ENCODE peak calls at places on chromosomes 11 and 22, in eight cellular contexts. Z, W, I, Y, B, T, U and D are unnamed samples.

GRCh38 chr22:45468872-45469572 is 33.7 kb upstream of the FBLN1 start:
- DNase-seq in Z (peak), W (no peak), I (no peak), Y (no peak), B (no peak), T (peak), U (peak), D (no peak)

GRCh38 chr11:32426819-32427615 is 8.3 kb downstream of the WT1 start:
- DNase-seq in Z (no peak), W (no peak), I (no peak), Y (no peak), B (no peak), T (no peak), U (no peak), D (no peak)

GRCh38 chr11:63762662-63763505 is 5.7 kb downstream of the ZFTA start:
- DNase-seq in Z (no peak), W (no peak), I (no peak), Y (no peak), B (peak), T (peak), U (no peak), D (no peak)

GRCh38 chr11:69630009-69630870 is 10.7 kb upstream of the CCND1 start:
- DNase-seq in Z (peak), W (no peak), I (no peak), Y (peak), B (no peak), T (no peak), U (no peak), D (no peak)

GRCh38 chr11:120660024-120660565 is 148.5 kb downstream of the GRIK4 start:
- DNase-seq in Z (no peak), W (no peak), I (no peak), Y (peak), B (peak), T (no peak), U (peak), D (peak)

GRCh38 chr11:44614281-44614680 is 48.8 kb downstream of the CD82 start:
- DNase-seq in Z (no peak), W (no peak), I (no peak), Y (no peak), B (no peak), T (no peak), U (no peak), D (no peak)

GRCh38 chr11:78192911-78193341 is 4.2 kb downstream of the USP35 start:
- DNase-seq in Z (no peak), W (no peak), I (no peak), Y (no peak), B (no peak), T (no peak), U (no peak), D (no peak)

GRCh38 chr22:27504854-27505253 is 296.7 kb downstream of the MN1 start:
- DNase-seq in Z (no peak), W (no peak), I (no peak), Y (no peak), B (no peak), T (no peak), U (no peak), D (no peak)

GRCh38 chr22:23353004-23353403 is 172.7 kb downstream of the BCR start:
- DNase-seq in Z (no peak), W (no peak), I (no peak), Y (no peak), B (no peak), T (no peak), U (no peak), D (no peak)

GRCh38 chr11:29208117-29208516 is 808.7 kb downstream of the KCNA4 start:
- DNase-seq in Z (no peak), W (no peak), I (no peak), Y (no peak), B (no peak), T (no peak), U (peak), D (no peak)

GRCh38 chr11:70424765-70425164 is 26.4 kb downstream of the CTTN start:
- DNase-seq in Z (no peak), W (no peak), I (no peak), Y (no peak), B (no peak), T (no peak), U (no peak), D (no peak)

GRCh38 chr22:46636221-46637002 is 16.2 kb downstream of the GRAMD4 start:
- DNase-seq in Z (no peak), W (no peak), I (no peak), Y (no peak), B (no peak), T (no peak), U (no peak), D (no peak)

GRCh38 chr22:50001388-50002231 is 11.0 kb downstream of the IL17REL start:
- DNase-seq in Z (no peak), W (no peak), I (no peak), Y (no peak), B (no peak), T (no peak), U (no peak), D (no peak)

GRCh38 chr11:30992513-30992849 is 377.1 kb downstream of the DCDC1 start:
- DNase-seq in Z (no peak), W (no peak), I (no peak), Y (peak), B (no peak), T (no peak), U (no peak), D (no peak)

GRCh38 chr11:114925591-114925990 is 247.3 kb downstream of the NXPE2 start:
- DNase-seq in Z (no peak), W (no peak), I (no peak), Y (no peak), B (no peak), T (no peak), U (no peak), D (no peak)

GRCh38 chr11:29184939-29185890 is 831.6 kb downstream of the KCNA4 start:
- DNase-seq in Z (no peak), W (no peak), I (no peak), Y (no peak), B (no peak), T (no peak), U (peak), D (no peak)

GRCh38 chr11:68303083-68303482 is 9.3 kb upstream of the LRP5 start:
- DNase-seq in Z (no peak), W (no peak), I (no peak), Y (no peak), B (no peak), T (no peak), U (no peak), D (no peak)

GRCh38 chr22:30223303-30223702 is 23.3 kb downstream of the LIF start:
- DNase-seq in Z (no peak), W (no peak), I (no peak), Y (no peak), B (no peak), T (no peak), U (no peak), D (no peak)

GRCh38 chr22:30225220-30225922 is 21.2 kb downstream of the LIF start:
- DNase-seq in Z (peak), W (no peak), I (no peak), Y (no peak), B (no peak), T (no peak), U (no peak), D (no peak)

GRCh38 chr22:30222321-30222720 is 24.2 kb downstream of the LIF start:
- DNase-seq in Z (no peak), W (no peak), I (no peak), Y (no peak), B (no peak), T (no peak), U (no peak), D (no peak)

GRCh38 chr22:30226192-30226832 is 20.2 kb downstream of the LIF start:
- DNase-seq in Z (no peak), W (no peak), I (no peak), Y (no peak), B (no peak), T (no peak), U (peak), D (no peak)

DNA sequence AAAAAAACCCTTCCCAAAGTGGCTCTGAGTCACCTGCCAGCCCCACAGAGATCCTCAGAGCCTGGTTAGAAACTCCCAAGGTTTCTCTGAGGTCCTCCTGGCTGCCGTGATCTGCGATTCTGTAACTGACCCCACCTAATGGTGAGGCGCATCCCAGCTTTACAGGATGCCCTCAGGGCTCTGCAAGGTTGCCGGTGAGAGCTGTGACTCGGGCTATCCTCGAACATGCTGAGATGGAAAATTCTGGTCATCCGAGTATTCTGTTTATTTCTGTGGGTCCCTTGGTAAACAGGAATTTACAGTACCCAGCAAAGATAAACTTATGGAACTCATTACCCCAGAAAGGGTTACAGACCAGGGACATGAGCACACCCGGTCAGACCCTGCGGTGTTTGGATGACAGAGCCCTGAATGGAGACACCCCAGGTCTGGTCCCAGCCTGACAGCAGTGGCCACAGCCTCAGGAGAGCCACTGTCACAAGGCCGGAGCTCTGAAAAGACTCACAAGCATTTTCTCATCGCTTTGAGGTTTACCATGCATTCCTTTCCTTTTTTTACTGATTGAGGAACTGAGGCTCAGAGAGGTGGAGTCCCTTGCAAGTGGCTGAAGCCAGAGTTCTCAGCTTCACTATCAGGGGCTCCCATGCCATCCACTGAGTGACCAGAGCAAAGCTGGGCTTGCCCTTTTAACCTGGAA is 22.2 kb downstream of the LIF start:
- DNase-seq in Z (peak), W (no peak), I (no peak), Y (no peak), B (no peak), T (no peak), U (no peak), D (no peak)
- TF ChIP-seq CTCF in Z (no peak), W (no peak), I (no peak), Y (no peak), B (no peak), T (no peak), U (no peak), D (no peak)

GRCh38 chr11:72015511-72016061 is 16.9 kb downstream of the IL18BP start:
- DNase-seq in Z (no peak), W (no peak), I (no peak), Y (peak), B (no peak), T (no peak), U (peak), D (peak)
- TF ChIP-seq CTCF in Z (peak), W (no peak), I (peak), Y (peak), B (no peak), T (no peak), U (peak), D (peak)

GRCh38 chr11:6673523-6673922 is 9.6 kb downstream of the MRPL17 start:
- DNase-seq in Z (no peak), W (no peak), I (no peak), Y (no peak), B (no peak), T (no peak), U (no peak), D (no peak)

GRCh38 chr11:6672006-6672405 is 11.1 kb downstream of the MRPL17 start:
- DNase-seq in Z (no peak), W (no peak), I (no peak), Y (no peak), B (no peak), T (no peak), U (no peak), D (no peak)

GRCh38 chr11:6674856-6675255 is 8.3 kb downstream of the MRPL17 start:
- DNase-seq in Z (no peak), W (no peak), I (no peak), Y (no peak), B (no peak), T (no peak), U (no peak), D (no peak)

GRCh38 chr11:6677018-6677417 is 6.1 kb downstream of the MRPL17 start:
- DNase-seq in Z (no peak), W (no peak), I (no peak), Y (no peak), B (no peak), T (no peak), U (no peak), D (no peak)

DNA sequence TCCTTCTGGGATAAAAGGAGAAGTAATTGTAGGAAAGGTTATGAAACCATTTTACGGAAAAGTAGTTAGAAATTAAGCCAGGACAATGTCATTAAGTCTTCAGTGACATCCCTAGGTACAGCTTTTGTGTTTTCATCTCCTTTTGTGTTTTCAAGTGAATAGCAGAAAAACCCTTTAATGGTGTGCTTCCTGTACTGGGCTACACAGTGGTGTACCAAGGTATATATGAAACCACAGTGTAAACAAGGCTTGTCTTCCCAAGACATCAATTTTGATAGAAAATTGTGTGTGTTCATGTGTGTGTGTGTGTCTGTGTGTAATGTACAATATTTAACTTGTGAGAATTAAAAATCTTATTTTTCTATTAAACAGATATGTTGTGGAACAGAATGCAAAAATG is 8.9 kb downstream of the MRPL17 start:
- DNase-seq in Z (no peak), W (no peak), I (no peak), Y (no peak), B (no peak), T (no peak), U (no peak), D (no peak)
- TF ChIP-seq CTCF in Z (no peak), W (no peak), I (no peak), Y (no peak), B (no peak), T (no peak), U (no peak), D (no peak)

DNA sequence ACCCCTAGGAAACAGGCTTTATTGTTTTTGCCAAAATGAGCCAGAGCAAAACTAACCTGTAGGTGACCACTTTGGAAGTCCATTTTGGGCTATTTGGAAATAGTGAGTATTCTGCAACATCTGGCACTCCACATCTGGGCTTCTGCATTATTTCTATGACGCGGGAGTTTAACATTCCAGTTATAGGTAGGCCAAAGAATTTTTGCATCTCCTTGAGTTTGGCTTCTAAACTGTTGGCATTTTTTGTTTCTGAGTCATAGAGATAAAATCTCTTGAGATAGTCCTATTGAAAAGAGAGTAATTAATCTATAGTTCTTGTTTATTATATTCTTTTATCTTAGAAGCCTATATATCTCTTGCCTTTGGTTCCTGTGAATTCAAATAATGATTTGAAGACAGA is 2.8 kb downstream of the MMP7 start:
- DNase-seq in Z (peak), W (no peak), I (no peak), Y (no peak), B (no peak), T (no peak), U (no peak), D (no peak)
- TF ChIP-seq CTCF in Z (no peak), W (no peak), I (no peak), Y (no peak), B (no peak), T (no peak), U (no peak), D (no peak)